ENCODE peak calls at places on chromosome 7, in six cellular contexts. One of them, this sample, is unnamed.

GRCh38 chr7:85630904-85631582 is 444.2 kb upstream of the SEMA3D start:
- DNase-seq in substantia nigra: no peak
- DNase-seq in NCI-H1105: no peak
- DNase-seq in CD8-positive, alpha-beta T cell: no peak
- DNase-seq in cardiac muscle cell: peak
- DNase-seq in T-helper 2 cell: no peak
- DNase-seq in this sample: no peak

GRCh38 chr7:102129636-102130370 is 156.9 kb upstream of the SH2B2 start:
- DNase-seq in NCI-H1105: no peak
- DNase-seq in CD8-positive, alpha-beta T cell: no peak
- DNase-seq in T-helper 2 cell: no peak
- DNase-seq in substantia nigra: no peak
- DNase-seq in cardiac muscle cell: no peak
- DNase-seq in this sample: peak

GRCh38 chr7:103031781-103032180 is 42.8 kb downstream of the FBXL13 start:
- DNase-seq in cardiac muscle cell: no peak
- DNase-seq in CD8-positive, alpha-beta T cell: no peak
- DNase-seq in T-helper 2 cell: no peak
- DNase-seq in NCI-H1105: no peak
- DNase-seq in substantia nigra: no peak
- DNase-seq in this sample: no peak

GRCh38 chr7:110142939-110143526 is 947.9 kb upstream of the LRRN3 start:
- DNase-seq in T-helper 2 cell: no peak
- DNase-seq in CD8-positive, alpha-beta T cell: no peak
- DNase-seq in cardiac muscle cell: no peak
- DNase-seq in substantia nigra: no peak
- DNase-seq in NCI-H1105: no peak
- DNase-seq in this sample: no peak

GRCh38 chr7:46812047-46812672 is 769.8 kb downstream of the TNS3 start:
- DNase-seq in T-helper 2 cell: no peak
- DNase-seq in NCI-H1105: no peak
- DNase-seq in CD8-positive, alpha-beta T cell: no peak
- DNase-seq in substantia nigra: no peak
- DNase-seq in cardiac muscle cell: peak
- DNase-seq in this sample: no peak

GRCh38 chr7:135846339-135846738 is 97.7 kb upstream of the FAM180A start:
- DNase-seq in NCI-H1105: no peak
- DNase-seq in cardiac muscle cell: no peak
- DNase-seq in CD8-positive, alpha-beta T cell: no peak
- DNase-seq in T-helper 2 cell: no peak
- DNase-seq in substantia nigra: no peak
- DNase-seq in this sample: no peak

GRCh38 chr7:142025896-142026295 is 30.2 kb downstream of the MGAM start:
- DNase-seq in substantia nigra: no peak
- DNase-seq in NCI-H1105: no peak
- DNase-seq in cardiac muscle cell: no peak
- DNase-seq in T-helper 2 cell: no peak
- DNase-seq in CD8-positive, alpha-beta T cell: no peak
- DNase-seq in this sample: no peak

GRCh38 chr7:157686285-157686894 is 349.6 kb downstream of the DNAJB6 start:
- DNase-seq in CD8-positive, alpha-beta T cell: no peak
- DNase-seq in substantia nigra: no peak
- DNase-seq in NCI-H1105: no peak
- DNase-seq in cardiac muscle cell: no peak
- DNase-seq in T-helper 2 cell: no peak
- DNase-seq in this sample: no peak

GRCh38 chr7:99393363-99394187 is 14.8 kb downstream of the PDAP1 start:
- DNase-seq in NCI-H1105: peak
- DNase-seq in cardiac muscle cell: no peak
- DNase-seq in substantia nigra: no peak
- DNase-seq in T-helper 2 cell: no peak
- DNase-seq in CD8-positive, alpha-beta T cell: no peak
- DNase-seq in this sample: no peak

GRCh38 chr7:151838861-151839381 is 38.0 kb downstream of the PRKAG2 start:
- DNase-seq in substantia nigra: no peak
- DNase-seq in NCI-H1105: no peak
- DNase-seq in cardiac muscle cell: no peak
- DNase-seq in CD8-positive, alpha-beta T cell: peak
- DNase-seq in T-helper 2 cell: no peak
- DNase-seq in this sample: no peak

GRCh38 chr7:101941481-101942383 is 124.3 kb downstream of the CUX1 start:
- DNase-seq in cardiac muscle cell: peak
- DNase-seq in CD8-positive, alpha-beta T cell: no peak
- DNase-seq in T-helper 2 cell: no peak
- DNase-seq in NCI-H1105: no peak
- DNase-seq in substantia nigra: no peak
- DNase-seq in this sample: no peak

GRCh38 chr7:1758417-1758858 is 88.4 kb downstream of the ELFN1 start:
- DNase-seq in T-helper 2 cell: no peak
- DNase-seq in substantia nigra: no peak
- DNase-seq in CD8-positive, alpha-beta T cell: no peak
- DNase-seq in cardiac muscle cell: peak
- DNase-seq in NCI-H1105: peak
- DNase-seq in this sample: peak

GRCh38 chr7:84524714-84525694 is 330.4 kb upstream of the SEMA3A start:
- DNase-seq in substantia nigra: no peak
- DNase-seq in CD8-positive, alpha-beta T cell: no peak
- DNase-seq in T-helper 2 cell: no peak
- DNase-seq in NCI-H1105: no peak
- DNase-seq in cardiac muscle cell: peak
- DNase-seq in this sample: no peak

GRCh38 chr7:123131556-123132345 is 68.0 kb downstream of the SLC13A1 start:
- DNase-seq in T-helper 2 cell: no peak
- DNase-seq in NCI-H1105: no peak
- DNase-seq in substantia nigra: no peak
- DNase-seq in cardiac muscle cell: no peak
- DNase-seq in CD8-positive, alpha-beta T cell: no peak
- DNase-seq in this sample: no peak

GRCh38 chr7:42350801-42351200 is 113.8 kb upstream of the GLI3 start:
- DNase-seq in NCI-H1105: no peak
- DNase-seq in substantia nigra: no peak
- DNase-seq in CD8-positive, alpha-beta T cell: no peak
- DNase-seq in T-helper 2 cell: no peak
- DNase-seq in cardiac muscle cell: peak
- DNase-seq in this sample: no peak

GRCh38 chr7:32301427-32301826 is 188.8 kb downstream of the LSM5 start:
- DNase-seq in CD8-positive, alpha-beta T cell: no peak
- DNase-seq in substantia nigra: no peak
- DNase-seq in T-helper 2 cell: no peak
- DNase-seq in NCI-H1105: no peak
- DNase-seq in cardiac muscle cell: no peak
- DNase-seq in this sample: no peak

This sample was measured in D341Med.